ENCODE peak calls at places on chromosomes 12 and 14, in eight cellular contexts. Z is thoracic aorta, P is tibial nerve, X is endodermal cell, D is lower lobe of right lung, A is AG04450, B is Peyer's patch, N is PC-3. E is an unnamed sample. For H3K9me3, the result is how much of the 10 kb centered on the place peaks cover.

GRCh38 chr12:123278150-123278627 is 6.5 kb upstream of the CDK2AP1 start:
- DNase-seq in B (no peak), P (no peak), A (no peak), N (no peak), D (no peak), X (no peak), Z (no peak), E (no peak)

GRCh38 chr14:69153848-69154208 is 909 bp upstream of the DCAF5 start:
- DNase-seq in A (no peak), B (peak), D (no peak), Z (no peak), P (peak), N (no peak), X (peak), E (no peak)

GRCh38 chr14:49173765-49174373 is 412.3 kb downstream of the RPS29 start:
- DNase-seq in A (peak), B (peak), Z (no peak), D (no peak), P (peak), X (peak), N (peak), E (no peak)

GRCh38 chr12:53938276-53939140 is at the start of gene HOXC13:
- DNase-seq in Z (no peak), P (peak), B (no peak), N (peak), D (no peak), A (no peak), X (peak), E (no peak)

GRCh38 chr14:95023115-95023514 is 134.2 kb downstream of the DICER1 start:
- DNase-seq in D (no peak), A (no peak), P (no peak), N (no peak), X (no peak), B (no peak), Z (no peak), E (no peak)

GRCh38 chr12:42695490-42695995 is 106.0 kb upstream of the PRICKLE1 start:
- DNase-seq in X (no peak), A (no peak), D (no peak), N (no peak), Z (no peak), B (no peak), P (no peak), E (no peak)

GRCh38 chr14:72818998-72819397 is 74.9 kb downstream of the DPF3 start:
- DNase-seq in D (no peak), B (no peak), A (no peak), N (peak), Z (no peak), X (no peak), P (no peak), E (no peak)

GRCh38 chr12:121590476-121591143 is 9.8 kb upstream of the KDM2B start:
- DNase-seq in N (no peak), Z (no peak), P (no peak), A (no peak), D (no peak), B (peak), X (no peak), E (no peak)

GRCh38 chr14:68522510-68523325 is 270.1 kb downstream of the ZFP36L1 start:
- DNase-seq in B (no peak), A (no peak), Z (no peak), P (no peak), D (no peak), X (no peak), N (no peak), E (no peak)

GRCh38 chr14:72605096-72605920 is 288.6 kb downstream of the DPF3 start:
- DNase-seq in Z (no peak), A (no peak), N (no peak), X (peak), D (no peak), B (no peak), P (no peak), E (no peak)

GRCh38 chr12:63042646-63043045 is 107.7 kb upstream of the PPM1H start:
- DNase-seq in B (no peak), D (no peak), Z (no peak), N (peak), P (no peak), A (no peak), X (no peak), E (no peak)

GRCh38 chr14:71597955-71598659 is 334.1 kb upstream of the RGS6 start:
- DNase-seq in P (no peak), N (no peak), A (no peak), Z (no peak), B (no peak), X (no peak), D (no peak), E (no peak)

GRCh38 chr12:26580619-26581018 is 252.4 kb downstream of the ITPR2 start:
- DNase-seq in A (no peak), B (no peak), P (no peak), X (no peak), Z (no peak), N (no peak), D (no peak), E (no peak)

GRCh38 chr14:32802295-32802694 is 136.4 kb upstream of the NPAS3 start:
- DNase-seq in N (no peak), A (no peak), P (no peak), Z (no peak), D (no peak), X (no peak), B (no peak), E (no peak)

GRCh38 chr14:60642270-60642789 is 6.9 kb downstream of the SIX1 start:
- DNase-seq in B (no peak), A (no peak), P (no peak), X (peak), N (no peak), D (no peak), Z (no peak), E (peak)

GRCh38 chr14:66508547-66508845 is 549 bp downstream of the GPHN start:
- DNase-seq in N (no peak), Z (no peak), D (no peak), A (no peak), X (no peak), P (no peak), B (no peak), E (no peak)

GRCh38 chr12:96068111-96068510 is 32.7 kb upstream of the LTA4H start:
- DNase-seq in Z (no peak), B (no peak), N (no peak), D (no peak), A (no peak), P (no peak), X (no peak), E (no peak)
- H3K9me3 ChIP-seq in Z (under half), B (under half), N (under half), D (under half), A (under half), P (under half), X (under half), E (under half)

GRCh38 chr12:44696542-44696941 is 179.6 kb downstream of the NELL2 start:
- DNase-seq in P (no peak), Z (no peak), N (peak), X (no peak), D (no peak), B (no peak), A (no peak), E (no peak)

GRCh38 chr12:44703311-44703910 is 172.7 kb downstream of the NELL2 start:
- DNase-seq in B (no peak), Z (no peak), P (no peak), N (no peak), A (no peak), D (no peak), X (no peak), E (no peak)

GRCh38 chr12:44694027-44694426 is 182.1 kb downstream of the NELL2 start:
- DNase-seq in Z (no peak), A (no peak), D (no peak), N (no peak), X (no peak), B (no peak), P (no peak), E (no peak)

GRCh38 chr12:44697489-44697888 is 178.6 kb downstream of the NELL2 start:
- DNase-seq in P (no peak), X (no peak), Z (no peak), N (no peak), A (no peak), B (no peak), D (no peak), E (no peak)
- TF ChIP-seq CTCF in P (no peak), X (no peak), Z (no peak), N (no peak), A (no peak), B (no peak), D (no peak), E (no peak)

GRCh38 chr12:32197421-32197820 is 90.8 kb downstream of the BICD1 start:
- DNase-seq in X (no peak), B (no peak), Z (no peak), N (no peak), P (no peak), A (no peak), D (no peak), E (no peak)
- H3K9me3 ChIP-seq in X (half or more), B (under half), Z (under half), N (under half), P (under half), A (under half), D (under half), E (under half)

GRCh38 chr12:113146999-113147398 is 2.5 kb upstream of the CFAP73 start:
- DNase-seq in N (no peak), X (no peak), A (no peak), Z (no peak), P (no peak), D (no peak), B (no peak), E (no peak)

GRCh38 chr12:113152835-113153814 is 3.6 kb downstream of the CFAP73 start:
- DNase-seq in B (peak), X (peak), D (peak), Z (no peak), N (peak), A (no peak), P (peak), E (peak)

GRCh38 chr12:113152196-113152834 is 2.8 kb downstream of the CFAP73 start:
- DNase-seq in P (no peak), X (no peak), B (no peak), Z (no peak), A (no peak), D (no peak), N (no peak), E (no peak)

GRCh38 chr12:113151655-113152054 is 2.1 kb downstream of the CFAP73 start:
- DNase-seq in D (no peak), N (no peak), Z (no peak), P (no peak), A (no peak), X (no peak), B (no peak), E (no peak)

GRCh38 chr12:113149361-113150150 is at the start of gene CFAP73:
- DNase-seq in N (peak), Z (no peak), X (peak), B (no peak), A (peak), D (peak), P (no peak), E (peak)
- TF ChIP-seq CTCF in N (no peak), Z (no peak), X (peak), B (no peak), A (peak), D (no peak), P (no peak), E (no peak)

GRCh38 chr12:34368079-34368478 is 345.8 kb downstream of the ALG10 start:
- DNase-seq in Z (no peak), B (no peak), P (no peak), X (no peak), A (no peak), D (no peak), N (no peak), E (no peak)
- H3K9me3 ChIP-seq in Z (under half), B (half or more), P (half or more), X (under half), A (half or more), D (under half), N (under half), E (under half)

DNA sequence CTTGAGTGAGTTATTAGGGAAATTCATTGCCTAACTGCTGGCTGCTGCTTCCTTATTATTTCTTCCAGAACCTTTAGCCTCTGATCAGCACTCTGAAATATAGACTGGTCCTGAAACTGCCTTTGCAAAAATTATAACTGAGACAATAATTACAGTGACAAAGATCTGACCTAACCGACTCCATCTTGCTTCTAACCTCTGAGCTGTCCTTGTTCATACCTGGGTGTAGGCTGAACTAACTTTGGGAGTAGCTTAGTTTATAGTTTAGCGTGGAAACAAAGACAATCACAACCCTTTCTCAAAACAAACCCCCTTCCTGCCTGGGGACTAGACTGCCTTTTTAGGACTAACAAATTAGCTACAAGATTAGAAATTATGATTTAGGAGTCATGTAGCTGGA is 117.4 kb downstream of the DYRK2 start:
- DNase-seq in Z (no peak), X (no peak), P (no peak), B (no peak), D (no peak), A (no peak), N (no peak), E (no peak)
- TF ChIP-seq CTCF in Z (no peak), X (no peak), P (no peak), B (no peak), D (no peak), A (no peak), N (no peak), E (no peak)

GRCh38 chr14:41446008-41446407 is 160.7 kb upstream of the LRFN5 start:
- DNase-seq in D (no peak), X (no peak), N (no peak), A (no peak), B (no peak), Z (no peak), P (no peak), E (no peak)

GRCh38 chr14:41449057-41449456 is 157.6 kb upstream of the LRFN5 start:
- DNase-seq in Z (no peak), D (no peak), B (no peak), A (no peak), P (no peak), N (no peak), X (no peak), E (no peak)
- H3K9me3 ChIP-seq in Z (under half), D (under half), B (under half), A (under half), P (under half), N (under half), X (under half), E (under half)

GRCh38 chr12:52156757-52157565 is 34.9 kb downstream of the KRT80 start:
- DNase-seq in B (peak), X (peak), P (peak), D (peak), A (no peak), Z (peak), N (peak), E (no peak)
- TF ChIP-seq CTCF in B (peak), X (peak), P (peak), D (peak), A (peak), Z (peak), N (peak), E (peak)

DNA sequence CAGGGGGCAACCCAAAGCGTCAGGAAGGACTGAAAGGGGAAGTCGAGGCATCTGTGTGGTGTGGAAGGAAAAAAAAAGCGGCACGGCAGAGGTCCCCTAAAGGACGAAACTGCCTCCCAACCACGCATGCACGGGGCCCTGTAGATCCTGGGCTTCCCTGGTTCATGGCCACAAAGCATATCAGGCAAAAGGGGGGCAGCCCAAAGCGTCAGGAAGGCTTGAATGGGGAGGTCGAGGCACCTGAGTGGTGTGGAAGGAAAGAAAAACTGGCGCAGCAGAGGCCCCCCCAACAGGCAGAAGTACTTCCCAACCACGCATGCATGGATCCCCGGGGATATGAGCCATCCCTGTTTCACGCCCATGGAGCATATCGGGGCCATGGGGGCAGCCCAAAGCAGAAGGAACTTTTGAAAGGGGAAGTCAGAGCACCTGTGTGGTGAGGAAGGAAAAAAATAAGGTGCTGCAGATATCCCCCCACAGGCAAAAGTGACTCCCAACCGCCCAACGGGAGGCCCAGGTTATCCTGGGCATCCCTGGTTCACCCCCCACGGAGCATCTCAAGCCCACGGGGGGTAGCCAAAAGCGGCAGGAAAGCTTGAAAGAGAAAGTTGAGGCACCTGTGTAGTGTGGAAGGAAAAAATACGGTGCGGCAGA is 581.2 kb downstream of the ALG10 start:
- DNase-seq in A (no peak), D (no peak), Z (no peak), B (no peak), X (no peak), P (no peak), N (no peak), E (no peak)
- H3K9me3 ChIP-seq in A (half or more), D (under half), Z (under half), B (under half), X (under half), P (half or more), N (under half), E (half or more)

E was measured in upper lobe of left lung.